ENCODE peak calls at places on chromosomes 16 and 17, in nine cellular contexts. I, U, K, P, L, Q, Y, R and G are unnamed samples.

GRCh38 chr17:4968166-4968915 is 724 bp upstream of the SPAG7 start:
- DNase-seq in I (no peak), U (no peak), K (no peak), P (no peak), L (no peak), Q (no peak), Y (peak; percentile 36), R (peak; percentile 52), G (peak; percentile 45)

GRCh38 chr16:67525176-67525860 is 3.3 kb upstream of the RIPOR1 start:
- DNase-seq in I (no peak), U (peak; percentile 37), K (no peak), P (no peak), L (no peak), Q (no peak), Y (no peak), R (peak; percentile 67), G (no peak)

GRCh38 chr16:3861808-3862451 is 18.6 kb downstream of the CREBBP start:
- DNase-seq in I (no peak), U (peak; percentile 63), K (no peak), P (peak; percentile 24), L (no peak), Q (no peak), Y (no peak), R (no peak), G (no peak)

GRCh38 chr17:2390199-2390880 is 10.5 kb downstream of the MNT start:
- DNase-seq in I (no peak), U (no peak), K (no peak), P (no peak), L (no peak), Q (no peak), Y (no peak), R (no peak), G (no peak)

GRCh38 chr16:81585785-81586184 is 141.2 kb downstream of the CMIP start:
- DNase-seq in I (no peak), U (no peak), K (no peak), P (peak; percentile 8), L (no peak), Q (no peak), Y (peak; percentile 50), R (peak; percentile 23), G (no peak)

GRCh38 chr17:32515677-32516383 is 29.0 kb downstream of the CDK5R1 start:
- DNase-seq in I (no peak), U (no peak), K (peak; percentile 72), P (no peak), L (no peak), Q (no peak), Y (no peak), R (no peak), G (no peak)

GRCh38 chr16:59170065-59170712 is 436.1 kb upstream of the GOT2 start:
- DNase-seq in I (no peak), U (no peak), K (no peak), P (no peak), L (no peak), Q (no peak), Y (peak; percentile 21), R (no peak), G (no peak)

GRCh38 chr16:80285089-80285488 is 255.7 kb upstream of the DYNLRB2 start:
- DNase-seq in I (peak; percentile 85), U (peak; percentile 89), K (no peak), P (peak; percentile 81), L (no peak), Q (no peak), Y (no peak), R (no peak), G (no peak)

GRCh38 chr17:50275279-50275678 is 1.0 kb downstream of the TMEM92 start:
- DNase-seq in I (no peak), U (no peak), K (no peak), P (no peak), L (no peak), Q (no peak), Y (no peak), R (no peak), G (no peak)

GRCh38 chr16:89325861-89326471 is 108.5 kb downstream of the ZNF778 start:
- DNase-seq in I (peak; percentile 85), U (peak; percentile 93), K (peak; percentile 68), P (peak; percentile 88), L (peak; percentile 47), Q (peak; percentile 92), Y (peak; percentile 10), R (peak; percentile 83), G (no peak)

GRCh38 chr17:72984925-72985322 is 107.6 kb downstream of the SLC39A11 start:
- DNase-seq in I (no peak), U (no peak), K (no peak), P (no peak), L (no peak), Q (no peak), Y (no peak), R (peak; percentile 58), G (no peak)

GRCh38 chr17:45749831-45750335 is 34.2 kb upstream of the CRHR1 start:
- DNase-seq in I (no peak), U (no peak), K (no peak), P (no peak), L (no peak), Q (no peak), Y (no peak), R (no peak), G (no peak)

GRCh38 chr16:46787909-46788308 is 39.8 kb upstream of the MYLK3 start:
- DNase-seq in I (no peak), U (no peak), K (peak; percentile 68), P (no peak), L (no peak), Q (no peak), Y (no peak), R (no peak), G (no peak)

GRCh38 chr16:46793841-46794240 is 37.1 kb downstream of the C16orf87 start:
- DNase-seq in I (no peak), U (no peak), K (no peak), P (no peak), L (no peak), Q (no peak), Y (no peak), R (no peak), G (no peak)

GRCh38 chr16:46790599-46791270 is 40.2 kb downstream of the C16orf87 start:
- DNase-seq in I (no peak), U (no peak), K (no peak), P (no peak), L (no peak), Q (no peak), Y (no peak), R (no peak), G (no peak)

GRCh38 chr16:46789075-46789474 is 40.9 kb upstream of the MYLK3 start:
- DNase-seq in I (no peak), U (no peak), K (no peak), P (no peak), L (no peak), Q (no peak), Y (no peak), R (no peak), G (no peak)

DNA sequence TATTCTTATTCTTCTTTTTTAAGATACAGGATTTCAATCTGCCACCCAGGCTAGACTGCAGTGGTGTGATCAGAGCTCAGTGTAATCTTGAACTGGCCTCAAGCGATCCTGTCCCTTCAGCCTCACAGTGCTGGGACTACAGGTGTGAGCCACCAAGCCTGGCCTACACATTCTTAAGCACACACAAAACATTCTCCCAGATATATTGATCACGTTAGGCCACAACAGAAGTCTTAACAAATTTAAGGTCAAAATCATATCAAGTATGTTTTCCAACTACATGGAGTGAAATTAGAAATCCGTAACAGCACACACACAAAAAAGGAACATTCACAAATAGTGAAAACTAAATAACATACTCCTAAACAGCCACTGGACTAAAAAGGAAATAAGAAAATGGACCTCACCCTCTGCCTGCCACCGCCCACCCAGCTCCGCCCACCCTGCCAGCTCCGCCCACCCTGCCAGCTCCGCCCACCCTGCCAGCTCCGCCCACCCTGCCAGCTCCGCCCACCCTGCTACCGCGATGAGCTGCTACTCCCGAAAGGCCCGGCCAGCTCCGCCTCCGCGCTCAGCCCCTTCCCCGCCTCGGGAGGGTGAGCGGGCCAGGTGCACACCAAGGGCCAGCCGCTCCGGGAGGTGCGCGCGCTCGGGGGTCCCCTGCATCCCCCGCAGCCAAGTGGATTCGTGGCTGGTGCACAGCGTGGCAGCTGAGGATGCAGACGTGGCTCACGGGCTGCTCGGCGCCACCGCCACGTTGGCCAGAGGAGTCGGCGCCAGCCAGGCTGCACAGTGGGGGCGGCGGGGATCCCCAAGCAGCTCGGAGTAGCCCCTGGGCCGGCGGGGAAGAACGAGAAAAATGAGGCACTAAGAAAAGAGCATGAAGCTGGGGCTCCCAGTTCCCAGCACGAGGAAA is 41.2 kb downstream of the C16orf87 start:
- DNase-seq in I (peak; percentile 61), U (peak; percentile 41), K (peak; percentile 87), P (peak; percentile 57), L (peak; percentile 77), Q (peak; percentile 84), Y (peak; percentile 86), R (peak; percentile 78), G (peak; percentile 74)
- TF ChIP-seq CTCF in I (no peak), U (no peak), K (no peak), P (no peak), L (no peak), Q (no peak), Y (no peak), R (no peak), G (no peak)

GRCh38 chr17:81552244-81553017 is at the start of gene FAAP100:
- DNase-seq in I (peak; percentile 79), U (peak; percentile 72), K (peak; percentile 98), P (peak; percentile 78), L (peak; percentile 82), Q (peak; percentile 78), Y (peak; percentile 79), R (peak; percentile 79), G (peak; percentile 84)
- TF ChIP-seq CTCF in I (no peak), U (no peak), K (no peak), P (no peak), L (no peak), Q (no peak), Y (no peak), R (no peak), G (no peak)

GRCh38 chr17:9628509-9628908 is 16.8 kb upstream of the USP43 start:
- DNase-seq in I (no peak), U (no peak), K (no peak), P (no peak), L (no peak), Q (no peak), Y (no peak), R (no peak), G (no peak)
- TF ChIP-seq CTCF in I (no peak), U (no peak), K (no peak), P (no peak), L (no peak), Q (no peak), Y (no peak), R (no peak), G (no peak)

GRCh38 chr16:77043076-77043475 is 147.9 kb upstream of the MON1B start:
- DNase-seq in I (no peak), U (no peak), K (no peak), P (peak; percentile 46), L (no peak), Q (no peak), Y (no peak), R (peak; percentile 23), G (no peak)
- TF ChIP-seq CTCF in I (no peak), U (no peak), K (no peak), P (peak; percentile 36), L (peak; percentile 49), Q (peak; percentile 42), Y (no peak), R (peak; percentile 29), G (peak; percentile 14)

DNA sequence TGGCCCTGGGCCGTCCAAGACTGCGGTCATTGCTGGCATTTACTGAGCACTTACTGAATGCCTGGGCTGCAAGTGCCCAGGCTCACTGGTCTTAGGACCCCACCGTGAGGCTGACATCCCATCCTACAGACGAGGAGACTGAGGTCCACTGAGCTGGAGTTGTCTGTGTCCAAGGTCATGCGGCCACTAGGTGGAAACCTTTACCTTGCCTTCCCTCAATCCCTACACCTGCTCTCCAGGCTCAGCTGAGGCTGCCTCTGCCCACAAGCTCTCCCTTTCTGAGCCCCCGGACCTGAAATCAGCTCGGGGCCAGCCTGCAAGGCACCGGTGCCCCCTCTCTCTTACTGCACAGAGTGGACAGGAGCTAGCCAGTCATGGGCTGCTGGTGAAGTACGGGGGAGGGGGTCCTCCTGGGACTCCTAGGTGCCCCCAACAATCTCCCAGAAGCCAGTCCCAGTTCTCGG is 1.5 kb downstream of the CASKIN1 start:
- DNase-seq in I (no peak), U (peak; percentile 39), K (peak; percentile 84), P (peak; percentile 62), L (no peak), Q (no peak), Y (peak; percentile 73), R (peak; percentile 59), G (peak; percentile 44)
- TF ChIP-seq CTCF in I (no peak), U (peak; percentile 34), K (peak; percentile 36), P (peak; percentile 37), L (peak; percentile 39), Q (peak; percentile 28), Y (peak; percentile 33), R (peak; percentile 48), G (peak; percentile 45)